ENCODE peak calls at places on chromosome 21, in four cellular contexts. M is astrocyte of the cerebellum, X is H1, L is epithelial cell of esophagus. K is an unnamed sample.

GRCh38 chr21:14864211-14865021 is 200.4 kb downstream of the NRIP1 start:
- DNase-seq in M (peak; percentile 54), X (peak; percentile 36), L (peak; percentile 79), K (peak; percentile 42)

GRCh38 chr21:31927872-31928476 is 55.2 kb downstream of the HUNK start:
- DNase-seq in M (no peak), X (no peak), L (no peak), K (no peak)

GRCh38 chr21:40850071-40850470 is 3.1 kb upstream of the DSCAM start:
- DNase-seq in M (no peak), X (no peak), L (peak; percentile 74), K (no peak)

GRCh38 chr21:39451332-39452206 is at the start of gene SH3BGR:
- DNase-seq in M (no peak), X (peak; percentile 33), L (peak; percentile 41), K (no peak)

GRCh38 chr21:39071623-39072214 is 111.5 kb downstream of the PSMG1 start:
- DNase-seq in M (no peak), X (no peak), L (no peak), K (peak; percentile 74)

GRCh38 chr21:23452384-23453083 is 2154.7 kb downstream of the MRPL39 start:
- DNase-seq in M (no peak), X (peak; percentile 54), L (no peak), K (no peak)

GRCh38 chr21:30234643-30235042 is 18.7 kb upstream of the CLDN8 start:
- DNase-seq in M (no peak), X (no peak), L (peak; percentile 98), K (no peak)

GRCh38 chr21:40680311-40680710 is 166.6 kb downstream of the DSCAM start:
- DNase-seq in M (no peak), X (no peak), L (no peak), K (no peak)

GRCh38 chr21:46357335-46357604 is 33.3 kb downstream of the PCNT start:
- DNase-seq in M (no peak), X (no peak), L (no peak), K (no peak)

GRCh38 chr21:38897532-38898421 is 92.0 kb downstream of the ETS2 start:
- DNase-seq in M (no peak), X (no peak), L (no peak), K (no peak)

GRCh38 chr21:39657091-39657689 is 44.5 kb downstream of the B3GALT5 start:
- DNase-seq in M (no peak), X (no peak), L (no peak), K (no peak)

GRCh38 chr21:14877581-14878228 is 187.1 kb downstream of the NRIP1 start:
- DNase-seq in M (no peak), X (no peak), L (peak; percentile 26), K (no peak)

GRCh38 chr21:39319251-39319756 is 5.9 kb upstream of the BRWD1 start:
- DNase-seq in M (no peak), X (no peak), L (no peak), K (peak; percentile 34)

GRCh38 chr21:43665879-43666278 is 6.5 kb downstream of the RRP1B start:
- DNase-seq in M (no peak), X (no peak), L (no peak), K (no peak)

DNA sequence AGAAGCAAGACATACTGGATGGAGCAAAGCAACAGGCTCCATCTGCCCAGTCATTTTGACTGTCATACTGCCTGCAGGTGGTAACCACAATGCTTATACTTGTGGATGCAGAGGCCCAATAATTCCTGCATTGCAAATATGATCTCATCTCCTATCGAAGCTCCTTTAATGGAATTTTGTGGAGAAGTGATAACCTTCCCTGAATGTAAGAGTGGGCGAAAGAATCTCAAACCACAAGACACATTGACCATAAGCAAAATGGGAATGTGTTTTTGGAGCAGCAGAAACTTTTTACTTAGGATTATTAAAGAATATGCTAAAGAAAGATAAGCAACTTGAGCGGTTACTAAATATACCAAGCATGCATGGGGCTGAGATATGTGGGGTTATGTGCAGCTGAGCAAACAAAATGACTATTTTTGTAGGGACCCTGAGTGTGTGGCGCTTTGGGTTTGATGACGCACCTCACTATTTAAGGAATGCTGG is 77.4 kb upstream of the BACH1 start:
- DNase-seq in M (peak; percentile 85), X (no peak), L (no peak), K (peak; percentile 77)
- H3K4me3 ChIP-seq in M (no peak overlapping the region), X (no peak overlapping the region), L (no peak overlapping the region), K (no peak overlapping the region)

DNA sequence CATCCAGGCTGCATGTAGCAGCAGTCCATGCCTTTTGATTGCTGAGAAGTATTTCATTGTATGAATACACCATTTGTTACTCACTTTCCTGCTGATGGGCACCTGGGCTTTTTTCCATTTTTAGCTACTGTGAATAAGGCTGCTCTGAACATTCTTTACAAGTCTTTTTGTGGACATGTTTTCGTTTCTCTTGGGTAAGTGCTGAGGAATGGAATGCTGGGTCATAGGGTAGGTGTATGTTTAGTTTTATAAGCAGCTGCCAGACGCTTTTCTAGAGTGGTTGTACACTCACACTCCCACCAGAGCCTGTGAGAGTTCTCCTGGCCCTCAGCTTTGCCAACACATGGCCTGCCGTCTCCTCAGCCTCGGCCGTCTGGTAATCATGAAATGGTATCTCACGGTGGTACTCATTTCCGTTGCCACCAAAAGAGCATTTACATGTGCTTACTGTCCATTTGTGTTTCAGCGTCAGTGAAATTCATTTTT is 22.7 kb downstream of the SLX9 start:
- DNase-seq in M (peak; percentile 99), X (no peak), L (peak; percentile 92), K (peak; percentile 99)
- H3K4me3 ChIP-seq in M (no peak overlapping the region), X (no peak overlapping the region), L (no peak overlapping the region), K (no peak overlapping the region)

GRCh38 chr21:16578912-16579311 is 849.1 kb downstream of the USP25 start:
- DNase-seq in M (no peak), X (no peak), L (no peak), K (no peak)

GRCh38 chr21:16583567-16583966 is 853.8 kb downstream of the USP25 start:
- DNase-seq in M (no peak), X (no peak), L (no peak), K (no peak)

GRCh38 chr21:16580661-16581060 is 850.9 kb downstream of the USP25 start:
- DNase-seq in M (no peak), X (no peak), L (no peak), K (no peak)

GRCh38 chr21:16573581-16573980 is 843.8 kb downstream of the USP25 start:
- DNase-seq in M (no peak), X (no peak), L (no peak), K (peak; percentile 42)

GRCh38 chr21:16579538-16579937 is 849.8 kb downstream of the USP25 start:
- DNase-seq in M (peak; percentile 74), X (no peak), L (peak; percentile 11), K (no peak)
- H3K4me3 ChIP-seq in M (no peak overlapping the region), X (no peak overlapping the region), L (no peak overlapping the region), K (no peak overlapping the region)

GRCh38 chr21:33214056-33214455 is 15.7 kb upstream of the IFNAR2 start:
- DNase-seq in M (no peak), X (no peak), L (no peak), K (no peak)

GRCh38 chr21:33219961-33220360 is 9.8 kb upstream of the IFNAR2 start:
- DNase-seq in M (no peak), X (no peak), L (no peak), K (no peak)

GRCh38 chr21:33217168-33217567 is 12.6 kb upstream of the IFNAR2 start:
- DNase-seq in M (no peak), X (no peak), L (no peak), K (no peak)

DNA sequence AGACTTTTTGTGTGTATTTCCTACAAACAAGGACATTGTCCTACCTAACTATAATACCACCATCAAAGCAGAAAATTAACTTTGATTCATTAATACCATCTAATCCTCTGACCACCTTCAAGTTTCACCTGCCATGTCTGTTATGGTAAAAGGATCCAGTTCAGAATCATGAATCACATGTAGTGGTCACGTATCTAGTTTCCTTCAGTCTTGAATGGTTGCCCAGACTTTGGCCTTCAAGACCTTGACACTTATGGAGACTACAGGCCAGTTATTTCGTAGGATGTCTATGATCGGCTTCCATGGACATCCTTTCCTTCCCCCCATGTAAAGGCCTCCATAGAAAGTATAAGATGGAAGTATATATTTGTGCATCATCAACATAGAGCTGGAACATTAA is 10.4 kb upstream of the IFNAR2 start:
- DNase-seq in M (no peak), X (no peak), L (no peak), K (no peak)
- H3K4me3 ChIP-seq in M (no peak overlapping the region), X (no peak overlapping the region), L (no peak overlapping the region), K (no peak overlapping the region)

K was measured in AG04450.